ENCODE peak calls at places on chromosomes 2 and 18, in nine cellular contexts. J is GM12865, X is ascending aorta, P is omental fat pad, K is IMR-90, Y is uterus, V is NB4, Q is GM20000, A is progenitor cell of endocrine pancreas. W is an unnamed sample.

GRCh38 chr2:120614901-120615300 is 120.8 kb upstream of the GLI2 start:
- DNase-seq in J (no peak), X (no peak), P (no peak), K (no peak), Y (no peak), V (no peak), Q (no peak), A (no peak), W (no peak)

GRCh38 chr2:37449686-37450392 is 105.4 kb downstream of the QPCT start:
- DNase-seq in J (no peak), X (no peak), P (no peak), K (peak; percentile 54), Y (peak; percentile 79), V (no peak), Q (no peak), A (no peak), W (no peak)

GRCh38 chr2:205655775-205656425 is 26.4 kb upstream of the NRP2 start:
- DNase-seq in J (no peak), X (no peak), P (no peak), K (no peak), Y (no peak), V (no peak), Q (no peak), A (no peak), W (no peak)

GRCh38 chr2:241797441-241798080 is 11.4 kb upstream of the NEU4 start:
- DNase-seq in J (no peak), X (no peak), P (no peak), K (no peak), Y (no peak), V (no peak), Q (peak; percentile 21), A (no peak), W (no peak)

GRCh38 chr2:122703676-122704075 is 948.2 kb downstream of the TSN start:
- DNase-seq in J (no peak), X (no peak), P (no peak), K (no peak), Y (no peak), V (no peak), Q (no peak), A (no peak), W (no peak)

GRCh38 chr18:55365342-55365741 is 222.7 kb downstream of the TCF4 start:
- DNase-seq in J (no peak), X (no peak), P (no peak), K (no peak), Y (no peak), V (no peak), Q (no peak), A (no peak), W (no peak)

GRCh38 chr2:180707867-180708205 is 272.6 kb upstream of the UBE2E3 start:
- DNase-seq in J (no peak), X (no peak), P (no peak), K (peak; percentile 92), Y (no peak), V (peak; percentile 38), Q (no peak), A (no peak), W (no peak)

GRCh38 chr2:6676776-6677175 is 188.9 kb downstream of the CMPK2 start:
- DNase-seq in J (no peak), X (no peak), P (no peak), K (no peak), Y (no peak), V (no peak), Q (no peak), A (no peak), W (no peak)

GRCh38 chr2:72543527-72544216 is 282.2 kb downstream of the EXOC6B start:
- DNase-seq in J (no peak), X (no peak), P (no peak), K (no peak), Y (no peak), V (no peak), Q (no peak), A (no peak), W (no peak)

GRCh38 chr2:72544554-72544953 is 281.3 kb downstream of the EXOC6B start:
- DNase-seq in J (no peak), X (no peak), P (no peak), K (no peak), Y (no peak), V (no peak), Q (no peak), A (no peak), W (no peak)

GRCh38 chr2:72545790-72546189 is 280.0 kb downstream of the EXOC6B start:
- DNase-seq in J (no peak), X (no peak), P (no peak), K (no peak), Y (no peak), V (no peak), Q (no peak), A (no peak), W (no peak)

GRCh38 chr2:72548081-72548764 is 277.6 kb downstream of the EXOC6B start:
- DNase-seq in J (no peak), X (no peak), P (no peak), K (no peak), Y (no peak), V (no peak), Q (no peak), A (no peak), W (no peak)
- TF ChIP-seq CTCF in J (no peak), X (no peak), P (no peak), K (no peak), Y (no peak), V (no peak), Q (no peak), A (no peak), W (no peak)

DNA sequence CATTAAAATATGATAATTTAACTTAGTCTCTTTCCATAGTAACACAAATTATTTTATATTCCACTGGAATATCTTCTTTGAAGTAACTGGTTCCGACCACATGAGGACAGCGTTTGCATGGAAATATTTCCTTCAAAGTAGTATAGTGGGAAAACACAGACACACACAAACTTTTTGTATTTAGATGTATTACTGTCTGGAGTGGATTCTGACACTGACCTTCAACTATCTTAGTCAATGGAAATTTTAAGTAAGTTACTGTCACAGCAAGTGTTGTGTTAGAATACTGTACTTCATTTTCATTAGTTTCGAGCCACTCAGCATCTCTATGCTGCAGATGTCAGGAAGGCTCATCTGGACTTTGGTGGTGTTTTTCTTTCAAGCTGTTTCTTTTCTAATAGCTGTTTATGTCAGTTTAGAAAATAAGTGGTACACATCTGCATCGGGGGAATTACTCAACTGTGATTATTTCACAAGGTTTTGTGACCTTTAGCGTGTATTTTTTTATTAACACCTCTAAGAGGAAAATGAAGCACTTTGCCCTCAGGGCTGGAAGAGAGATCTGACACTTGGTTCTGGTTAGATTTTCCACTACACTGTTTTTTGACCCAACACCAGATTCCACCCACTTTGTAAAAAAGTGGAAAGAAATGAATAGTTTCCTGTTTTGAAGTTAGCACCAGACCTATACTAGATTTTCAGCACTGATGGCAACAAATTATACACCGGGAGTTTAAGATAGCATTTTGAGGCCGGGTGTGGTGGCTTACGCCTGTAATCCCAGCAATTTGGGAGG is 18.9 kb upstream of the THOC1 start:
- DNase-seq in J (no peak), X (no peak), P (no peak), K (peak; percentile 42), Y (no peak), V (peak; percentile 33), Q (no peak), A (no peak), W (no peak)
- TF ChIP-seq CTCF in J (no peak), X (peak; percentile 57), P (no peak), K (peak; percentile 85), Y (peak; percentile 49), V (peak; percentile 13), Q (peak; percentile 9), A (peak; percentile 56), W (peak; percentile 66)

GRCh38 chr2:166384774-166385173 is 9.0 kb upstream of the SCN9A start:
- DNase-seq in J (peak; percentile 4), X (no peak), P (no peak), K (peak; percentile 52), Y (no peak), V (peak; percentile 29), Q (no peak), A (no peak), W (no peak)
- TF ChIP-seq CTCF in J (peak; percentile 12), X (peak; percentile 53), P (no peak), K (peak; percentile 52), Y (no peak), V (peak; percentile 6), Q (no peak), A (peak; percentile 63), W (peak; percentile 62)

GRCh38 chr2:1680222-1681016 is 63.9 kb downstream of the PXDN start:
- DNase-seq in J (no peak), X (no peak), P (no peak), K (no peak), Y (no peak), V (no peak), Q (no peak), A (no peak), W (no peak)

GRCh38 chr2:1676091-1676912 is 68.0 kb downstream of the PXDN start:
- DNase-seq in J (no peak), X (no peak), P (no peak), K (no peak), Y (no peak), V (no peak), Q (no peak), A (no peak), W (no peak)

GRCh38 chr2:1677833-1678165 is 66.5 kb downstream of the PXDN start:
- DNase-seq in J (no peak), X (no peak), P (no peak), K (no peak), Y (no peak), V (no peak), Q (no peak), A (no peak), W (no peak)

GRCh38 chr2:1676913-1677832 is 67.1 kb downstream of the PXDN start:
- DNase-seq in J (no peak), X (no peak), P (no peak), K (no peak), Y (no peak), V (no peak), Q (no peak), A (no peak), W (peak; percentile 82)

GRCh38 chr2:1678609-1679008 is 65.7 kb downstream of the PXDN start:
- DNase-seq in J (no peak), X (no peak), P (no peak), K (no peak), Y (no peak), V (no peak), Q (no peak), A (no peak), W (peak; percentile 75)
- TF ChIP-seq CTCF in J (no peak), X (no peak), P (no peak), K (no peak), Y (no peak), V (no peak), Q (no peak), A (no peak), W (no peak)

GRCh38 chr2:207706936-207707860 is 4.2 kb upstream of the CCNYL1 start:
- DNase-seq in J (peak; percentile 16), X (no peak), P (no peak), K (no peak), Y (no peak), V (peak; percentile 35), Q (no peak), A (no peak), W (no peak)

GRCh38 chr2:207711750-207712487 is 479 bp downstream of the CCNYL1 start:
- DNase-seq in J (peak; percentile 67), X (no peak), P (no peak), K (peak; percentile 33), Y (peak; percentile 27), V (peak; percentile 72), Q (peak; percentile 66), A (peak; percentile 55), W (peak; percentile 89)

GRCh38 chr2:207716061-207716460 is 4.6 kb downstream of the CCNYL1 start:
- DNase-seq in J (no peak), X (no peak), P (no peak), K (no peak), Y (no peak), V (no peak), Q (no peak), A (no peak), W (no peak)

GRCh38 chr2:207710814-207711740 is at the start of gene CCNYL1:
- DNase-seq in J (peak; percentile 99), X (peak; percentile 95), P (peak; percentile 86), K (peak; percentile 99), Y (peak; percentile 98), V (peak; percentile 100), Q (peak; percentile 99), A (peak; percentile 97), W (peak; percentile 100)
- TF ChIP-seq CTCF in J (no peak), X (peak; percentile 17), P (no peak), K (peak; percentile 10), Y (peak; percentile 36), V (no peak), Q (no peak), A (peak; percentile 14), W (peak; percentile 26)